ENCODE peak calls at places on chromosomes 6 and 20, in six cellular contexts. F is GM12878, D is GM12892, M is K562, N is H1, X is HepG2. C is an unnamed sample.

GRCh38 chr20:34536798-34537394 is 20.7 kb downstream of the DYNLRB1 start:
- DNase-seq in X (peak), D (no peak), F (no peak), M (no peak), N (peak), C (no peak)

GRCh38 chr6:129498950-129499870 is 210.8 kb downstream of the ARHGAP18 start:
- DNase-seq in F (no peak), M (peak), D (no peak), N (no peak), X (peak), C (no peak)

GRCh38 chr6:46511320-46511719 is 20.1 kb upstream of the RCAN2 start:
- DNase-seq in D (no peak), N (no peak), F (no peak), X (no peak), M (no peak), C (no peak)

GRCh38 chr6:23091795-23092194 is 522.4 kb downstream of the HDGFL1 start:
- DNase-seq in X (no peak), N (no peak), M (no peak), D (no peak), F (no peak), C (no peak)

GRCh38 chr20:13723015-13723414 is 61.7 kb downstream of the ESF1 start:
- DNase-seq in M (no peak), D (no peak), N (no peak), X (no peak), F (no peak), C (no peak)

GRCh38 chr20:10376271-10377075 is 57.5 kb downstream of the MKKS start:
- DNase-seq in D (no peak), N (no peak), M (no peak), F (no peak), X (no peak), C (no peak)

GRCh38 chr6:170388113-170388512 is 81.6 kb downstream of the FAM120B start:
- DNase-seq in F (no peak), D (no peak), X (no peak), N (no peak), M (no peak), C (no peak)

GRCh38 chr6:155216312-155217028 is 47.3 kb upstream of the CLDN20 start:
- DNase-seq in D (no peak), X (no peak), N (no peak), M (no peak), F (no peak), C (no peak)

GRCh38 chr6:89146748-89147715 is 1.2 kb downstream of the PM20D2 start:
- DNase-seq in F (no peak), M (no peak), X (peak), D (no peak), N (no peak), C (no peak)

GRCh38 chr6:31170600-31170881 is at the start of gene POU5F1:
- DNase-seq in M (no peak), N (peak), X (no peak), F (no peak), D (no peak), C (no peak)

GRCh38 chr6:143539723-143540122 is 28.2 kb upstream of the FUCA2 start:
- DNase-seq in F (no peak), M (no peak), D (no peak), N (no peak), X (no peak), C (no peak)

GRCh38 chr6:2770171-2770570 is 5.0 kb downstream of the WRNIP1 start:
- DNase-seq in X (no peak), D (no peak), F (no peak), N (no peak), M (peak), C (no peak)

GRCh38 chr6:167778497-167779122 is 48.1 kb upstream of the AFDN start:
- DNase-seq in F (no peak), M (no peak), N (no peak), D (no peak), X (no peak), C (no peak)

GRCh38 chr20:41476446-41476845 is 109.8 kb upstream of the EMILIN3 start:
- DNase-seq in F (no peak), X (no peak), M (no peak), N (no peak), D (no peak), C (no peak)

GRCh38 chr6:167677422-167677789 is 149.3 kb upstream of the AFDN start:
- DNase-seq in F (no peak), M (no peak), D (no peak), X (no peak), N (no peak), C (no peak)

DNA sequence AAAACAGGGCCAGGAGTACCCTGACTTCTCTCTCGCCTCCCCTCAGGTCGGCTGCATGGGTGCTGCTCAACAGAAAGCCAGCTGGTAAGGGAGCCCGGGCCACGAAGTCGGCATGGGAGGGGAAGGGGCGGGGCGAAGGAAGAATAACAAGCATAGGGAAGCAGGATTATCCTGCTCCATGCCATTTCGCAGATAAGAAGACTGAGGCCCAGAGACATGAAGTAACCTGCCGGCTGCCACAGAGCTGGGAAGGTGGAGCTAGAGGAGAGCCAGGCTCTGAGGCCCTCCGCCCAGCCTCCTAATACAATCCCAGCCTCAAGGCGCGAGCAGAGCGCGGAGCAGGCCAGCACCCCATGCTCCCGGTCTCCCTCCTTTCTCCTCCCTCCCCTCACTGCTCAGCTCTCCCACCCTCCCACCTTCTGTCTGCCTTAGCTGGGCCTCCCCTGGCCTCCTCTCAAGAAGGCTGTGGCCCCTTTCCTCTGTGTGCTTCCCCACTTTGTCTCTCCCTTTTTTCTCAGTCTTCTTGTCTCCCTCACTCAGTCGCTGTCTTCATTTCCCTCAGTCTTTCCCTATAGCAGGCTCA is 13.2 kb upstream of the HMGA1 start:
- DNase-seq in D (no peak), M (peak), N (peak), X (no peak), F (no peak), C (no peak)
- TF ChIP-seq POLR2A in D (no peak), M (no peak), N (no peak), X (no peak), F (no peak), C (no peak)

GRCh38 chr6:159904497-159904911 is 13.7 kb downstream of the MAS1 start:
- DNase-seq in D (no peak), F (no peak), M (no peak), N (no peak), X (no peak), C (peak)
- TF ChIP-seq TAF1 in D (no peak), F (no peak), M (no peak), N (no peak), X (no peak), C (no peak)

GRCh38 chr6:18121580-18122127 is 823 bp downstream of the NHLRC1 start:
- DNase-seq in M (no peak), X (peak), D (no peak), F (no peak), N (peak), C (no peak)

GRCh38 chr6:18119236-18119635 is 3.2 kb downstream of the NHLRC1 start:
- DNase-seq in F (no peak), M (no peak), X (no peak), D (no peak), N (no peak), C (no peak)

GRCh38 chr6:18118330-18118729 is 4.1 kb downstream of the NHLRC1 start:
- DNase-seq in N (no peak), F (no peak), M (no peak), X (no peak), D (no peak), C (no peak)

GRCh38 chr6:18126116-18126515 is 3.6 kb upstream of the NHLRC1 start:
- DNase-seq in F (no peak), X (no peak), D (no peak), N (no peak), M (no peak), C (no peak)

DNA sequence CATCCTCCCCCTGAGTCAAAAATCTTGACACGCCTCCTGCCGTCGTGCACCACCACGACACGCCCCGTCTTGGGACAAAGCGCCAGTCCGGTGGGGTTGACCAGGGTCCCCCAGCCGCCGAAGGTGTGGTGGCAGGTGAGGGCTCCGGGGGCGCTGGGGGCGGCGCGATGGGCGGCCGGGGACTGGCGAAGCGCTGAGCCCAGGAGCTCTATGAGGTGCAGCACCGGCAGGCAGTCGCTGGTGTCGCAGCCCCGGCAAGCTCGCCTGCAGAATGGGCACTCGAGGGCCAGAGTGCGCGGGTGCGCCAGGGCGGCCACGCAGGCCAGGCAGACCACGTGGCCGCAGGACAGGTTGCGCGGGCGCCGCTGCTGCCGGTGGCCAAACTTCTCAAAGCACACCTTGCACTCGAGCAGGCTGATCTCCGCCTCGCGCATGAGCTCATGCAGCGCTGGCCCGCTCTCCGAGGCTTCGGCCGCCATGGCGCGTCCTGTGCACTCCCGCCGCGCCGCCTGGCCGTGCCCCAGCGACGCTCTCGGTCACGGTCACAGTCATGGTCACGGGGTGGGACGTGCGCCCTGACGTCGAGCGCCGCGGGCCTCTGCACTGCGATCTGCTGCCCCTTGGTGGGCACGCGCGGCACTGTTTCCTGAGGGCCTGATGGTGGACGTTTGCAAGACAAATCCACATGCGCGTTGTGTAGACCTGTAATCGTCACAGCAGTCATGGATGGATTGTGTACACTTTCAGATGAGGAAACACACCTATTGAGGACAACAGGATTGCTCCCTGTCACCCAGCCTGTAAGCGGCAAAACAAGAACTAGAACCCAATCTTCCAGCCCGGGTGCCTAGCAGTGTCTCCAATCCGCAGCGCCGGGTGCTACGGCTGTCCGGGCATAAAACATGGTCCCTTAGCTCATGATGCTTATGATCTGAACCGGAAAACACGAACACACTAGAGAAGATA is at the start of gene NHLRC1:
- DNase-seq in N (peak), X (peak), D (peak), F (peak), M (no peak), C (peak)
- TF ChIP-seq POLR2A in N (no peak), X (no peak), D (peak), F (peak), M (no peak), C (no peak)

GRCh38 chr6:56386717-56387116 is 139.3 kb upstream of the COL21A1 start:
- DNase-seq in M (no peak), X (no peak), N (no peak), D (no peak), F (no peak), C (no peak)

GRCh38 chr6:56388414-56388752 is 141.0 kb upstream of the COL21A1 start:
- DNase-seq in D (no peak), F (no peak), M (no peak), N (no peak), X (no peak), C (no peak)

GRCh38 chr6:56385981-56386593 is 138.7 kb upstream of the COL21A1 start:
- DNase-seq in F (no peak), M (no peak), D (no peak), X (no peak), N (no peak), C (no peak)

GRCh38 chr6:56382416-56382940 is 135.1 kb upstream of the COL21A1 start:
- DNase-seq in X (no peak), D (no peak), M (no peak), F (no peak), N (no peak), C (no peak)

DNA sequence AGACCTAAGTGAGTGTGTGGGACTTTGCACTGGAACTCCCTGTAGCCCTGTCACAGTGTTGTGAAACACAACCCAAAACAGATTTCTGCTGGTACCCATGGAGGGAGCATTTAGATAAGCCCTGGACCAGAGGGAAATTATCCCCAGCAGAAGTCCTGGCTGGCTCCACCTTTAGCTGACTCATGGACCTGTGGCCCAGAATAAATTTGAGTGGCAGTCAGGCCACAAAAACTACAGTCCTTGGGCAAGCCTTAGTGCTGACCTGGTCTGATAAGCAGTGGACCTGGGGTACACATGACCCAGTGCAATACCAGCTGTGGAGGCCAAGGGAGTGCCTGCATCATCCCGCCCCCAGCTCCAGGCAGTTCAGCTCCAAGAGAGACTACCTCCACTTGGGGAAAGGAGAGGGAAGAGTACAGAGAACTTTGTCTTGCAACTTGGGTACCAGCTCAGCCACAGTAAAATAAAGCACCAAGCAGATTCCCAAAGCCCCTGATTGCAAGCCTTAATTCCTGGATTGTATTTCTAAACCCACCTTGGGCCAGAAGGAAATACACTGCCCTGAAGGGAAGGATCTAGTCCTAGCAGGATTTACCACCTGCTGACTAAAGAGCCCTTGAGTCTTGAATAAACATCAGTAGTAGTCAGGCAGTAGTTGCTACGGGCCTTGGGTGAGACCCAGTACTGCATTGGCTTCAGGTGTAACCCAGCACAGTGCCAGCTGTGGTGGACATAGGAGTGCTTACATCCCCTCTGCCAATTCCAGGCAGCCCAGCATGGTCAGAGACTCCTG is 140.4 kb upstream of the COL21A1 start:
- DNase-seq in N (no peak), F (no peak), X (peak), D (no peak), M (no peak), C (no peak)
- TF ChIP-seq TAF1 in N (no peak), F (no peak), X (no peak), D (no peak), M (no peak), C (no peak)

DNA sequence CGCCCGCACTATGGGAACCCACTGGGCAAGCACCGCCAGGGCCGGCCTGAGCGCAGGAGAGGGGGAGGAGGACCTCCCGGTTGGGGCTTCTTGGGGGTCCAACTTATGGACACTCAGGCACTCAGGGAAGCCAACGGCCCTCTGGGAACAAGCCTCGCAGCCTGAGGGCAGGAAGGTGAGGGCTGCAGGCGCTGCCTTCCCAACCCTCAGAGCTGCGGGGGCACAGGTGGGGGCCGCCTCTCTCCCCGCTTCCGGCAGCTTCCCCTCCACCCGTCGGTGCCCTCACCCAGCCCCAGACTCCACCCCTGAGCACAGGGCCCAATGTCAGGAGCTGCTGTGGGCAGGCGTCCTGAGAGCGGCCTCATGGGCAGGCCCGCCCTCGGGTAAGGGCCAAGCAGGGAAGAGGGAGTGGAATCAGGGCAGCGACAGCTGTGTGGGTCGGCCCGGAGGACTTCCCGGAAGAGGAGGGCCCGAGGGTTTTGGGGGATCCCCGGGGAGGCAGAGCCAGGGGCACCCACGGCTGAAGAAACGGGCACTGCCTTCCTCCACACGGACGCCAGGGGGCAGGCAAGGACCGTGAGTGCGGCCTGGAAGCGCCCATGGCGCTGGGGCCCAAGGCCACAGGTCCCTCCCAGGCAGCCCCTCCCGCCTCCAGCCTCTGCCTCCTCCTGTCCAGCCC is 488 bp upstream of the PTK6 start:
- DNase-seq in N (peak), F (peak), M (peak), X (peak), D (peak), C (peak)
- TF ChIP-seq POLR2A in N (no peak), F (peak), M (no peak), X (no peak), D (peak), C (peak)

C was measured in GM12891.